ENCODE peak calls at places on chromosome 22, in four cellular contexts. I, T, P and F are unnamed samples.

GRCh38 chr22:47021371-47022074 is 259.1 kb downstream of the TBC1D22A start:
- DNase-seq in T (no peak), I (no peak), P (no peak), F (no peak)

GRCh38 chr22:24049978-24050377 is 38.9 kb downstream of the CABIN1 start:
- DNase-seq in P (no peak), I (no peak), T (no peak), F (no peak)

GRCh38 chr22:43587574-43587973 is 175.8 kb downstream of the MPPED1 start:
- DNase-seq in I (no peak), P (no peak), T (no peak), F (no peak)

GRCh38 chr22:50276143-50276542 is 6.0 kb upstream of the MAPK11 start:
- DNase-seq in I (no peak), T (peak), P (peak), F (no peak)

GRCh38 chr22:37082251-37082650 is 27.3 kb downstream of the TMPRSS6 start:
- DNase-seq in T (no peak), I (no peak), P (no peak), F (no peak)

GRCh38 chr22:37290737-37291136 is 8.4 kb downstream of the CYTH4 start:
- DNase-seq in I (no peak), P (no peak), T (no peak), F (no peak)

GRCh38 chr22:24026733-24027132 is 15.6 kb downstream of the CABIN1 start:
- DNase-seq in I (no peak), P (no peak), T (no peak), F (no peak)

GRCh38 chr22:37805878-37806277 is 1.9 kb upstream of the GCAT start:
- DNase-seq in I (no peak), T (no peak), P (no peak), F (no peak)

GRCh38 chr22:43697894-43698293 is 114.2 kb downstream of the EFCAB6 start:
- DNase-seq in T (no peak), I (no peak), P (no peak), F (no peak)

GRCh38 chr22:44994399-44995281 is 15.2 kb downstream of the PHF21B start:
- DNase-seq in I (peak), P (no peak), T (no peak), F (no peak)

GRCh38 chr22:37970864-37971263 is 13.5 kb downstream of the SOX10 start:
- DNase-seq in T (no peak), P (no peak), I (no peak), F (no peak)

GRCh38 chr22:42277988-42278776 is 7.7 kb upstream of the TCF20 start:
- DNase-seq in I (peak), T (no peak), P (no peak), F (no peak)

GRCh38 chr22:49789289-49790141 is 38.2 kb downstream of the BRD1 start:
- DNase-seq in P (peak), T (peak), I (no peak), F (no peak)

GRCh38 chr22:46148336-46148735 is 2.0 kb upstream of the PPARA start:
- DNase-seq in T (no peak), P (no peak), I (no peak), F (no peak)

GRCh38 chr22:44410396-44411056 is 87.5 kb downstream of the RTL6 start:
- DNase-seq in T (no peak), I (no peak), P (no peak), F (no peak)